ENCODE peak calls at places on chromosomes 11 and 22, in five cellular contexts. One of them, this sample, is unnamed.

GRCh38 chr11:14974723-14975587 is 2.8 kb upstream of the CALCA start:
- DNase-seq in right atrium auricular region: peak; percentile 65
- DNase-seq in neuronal stem cell: peak; percentile 61
- DNase-seq in tibial artery: no peak
- DNase-seq in psoas muscle: no peak
- DNase-seq in this sample: peak; percentile 26

GRCh38 chr22:49704345-49705215 is 123.1 kb downstream of the BRD1 start:
- DNase-seq in neuronal stem cell: no peak
- DNase-seq in right atrium auricular region: no peak
- DNase-seq in psoas muscle: no peak
- DNase-seq in tibial artery: no peak
- DNase-seq in this sample: no peak

GRCh38 chr11:43984519-43985385 is 42.3 kb downstream of the C11orf96 start:
- DNase-seq in right atrium auricular region: peak; percentile 71
- DNase-seq in neuronal stem cell: no peak
- DNase-seq in psoas muscle: no peak
- DNase-seq in tibial artery: no peak
- DNase-seq in this sample: no peak

GRCh38 chr11:17217395-17217794 is 9.6 kb upstream of the PIK3C2A start:
- DNase-seq in neuronal stem cell: no peak
- DNase-seq in psoas muscle: no peak
- DNase-seq in tibial artery: no peak
- DNase-seq in right atrium auricular region: no peak
- DNase-seq in this sample: no peak

GRCh38 chr11:61814958-61815789 is 1.6 kb downstream of the FADS1 start:
- DNase-seq in neuronal stem cell: peak; percentile 97
- DNase-seq in right atrium auricular region: peak; percentile 98
- DNase-seq in tibial artery: peak; percentile 95
- DNase-seq in psoas muscle: peak; percentile 97
- DNase-seq in this sample: peak; percentile 16

GRCh38 chr11:18706330-18707243 is 8.0 kb downstream of the TMEM86A start:
- DNase-seq in tibial artery: peak; percentile 71
- DNase-seq in psoas muscle: peak; percentile 77
- DNase-seq in right atrium auricular region: peak; percentile 73
- DNase-seq in neuronal stem cell: no peak
- DNase-seq in this sample: peak; percentile 66

GRCh38 chr22:37242395-37242918 is 1.6 kb downstream of the RAC2 start:
- DNase-seq in right atrium auricular region: peak; percentile 70
- DNase-seq in tibial artery: peak; percentile 54
- DNase-seq in neuronal stem cell: no peak
- DNase-seq in psoas muscle: peak; percentile 80
- DNase-seq in this sample: peak; percentile 90

GRCh38 chr11:92226331-92227232 is 2.0 kb downstream of the FAT3 start:
- DNase-seq in tibial artery: no peak
- DNase-seq in right atrium auricular region: no peak
- DNase-seq in neuronal stem cell: peak; percentile 70
- DNase-seq in psoas muscle: peak; percentile 56
- DNase-seq in this sample: no peak

GRCh38 chr11:72747456-72747855 is 4.8 kb downstream of the ARAP1 start:
- DNase-seq in psoas muscle: peak; percentile 30
- DNase-seq in neuronal stem cell: no peak
- DNase-seq in right atrium auricular region: no peak
- DNase-seq in tibial artery: no peak
- DNase-seq in this sample: no peak

GRCh38 chr11:68954970-68955958 is 25.5 kb downstream of the MRGPRD start:
- DNase-seq in neuronal stem cell: no peak
- DNase-seq in tibial artery: peak; percentile 46
- DNase-seq in psoas muscle: peak; percentile 64
- DNase-seq in right atrium auricular region: peak; percentile 70
- DNase-seq in this sample: no peak

GRCh38 chr11:100808904-100809491 is 121.9 kb downstream of the ARHGAP42 start:
- DNase-seq in right atrium auricular region: no peak
- DNase-seq in neuronal stem cell: no peak
- DNase-seq in psoas muscle: no peak
- DNase-seq in tibial artery: no peak
- DNase-seq in this sample: no peak

GRCh38 chr11:69664103-69664775 is 10.9 kb downstream of the LTO1 start:
- DNase-seq in psoas muscle: peak; percentile 28
- DNase-seq in neuronal stem cell: no peak
- DNase-seq in right atrium auricular region: no peak
- DNase-seq in tibial artery: peak; percentile 7
- DNase-seq in this sample: no peak

GRCh38 chr11:114293201-114293711 is 2.9 kb upstream of the NNMT start:
- DNase-seq in neuronal stem cell: no peak
- DNase-seq in right atrium auricular region: no peak
- DNase-seq in psoas muscle: no peak
- DNase-seq in tibial artery: no peak
- DNase-seq in this sample: no peak

GRCh38 chr22:49358041-49358440 is 469.6 kb downstream of the BRD1 start:
- DNase-seq in neuronal stem cell: no peak
- DNase-seq in tibial artery: no peak
- DNase-seq in psoas muscle: no peak
- DNase-seq in right atrium auricular region: no peak
- DNase-seq in this sample: no peak

GRCh38 chr11:75796091-75796435 is 18.9 kb upstream of the UVRAG start:
- DNase-seq in right atrium auricular region: no peak
- DNase-seq in neuronal stem cell: no peak
- DNase-seq in psoas muscle: no peak
- DNase-seq in tibial artery: no peak
- DNase-seq in this sample: no peak

GRCh38 chr11:8748317-8748716 is 65.7 kb downstream of the RPL27A start:
- DNase-seq in neuronal stem cell: no peak
- DNase-seq in tibial artery: no peak
- DNase-seq in psoas muscle: no peak
- DNase-seq in right atrium auricular region: no peak
- DNase-seq in this sample: no peak

GRCh38 chr11:65699306-65699705 is 12.7 kb upstream of the KAT5 start:
- DNase-seq in psoas muscle: no peak
- DNase-seq in tibial artery: no peak
- DNase-seq in neuronal stem cell: no peak
- DNase-seq in right atrium auricular region: no peak
- DNase-seq in this sample: no peak

GRCh38 chr11:17498058-17498457 is 21.4 kb upstream of the ABCC8 start:
- DNase-seq in right atrium auricular region: no peak
- DNase-seq in psoas muscle: no peak
- DNase-seq in neuronal stem cell: no peak
- DNase-seq in tibial artery: no peak
- DNase-seq in this sample: no peak

GRCh38 chr11:68908273-68908672 is 4.6 kb downstream of the IGHMBP2 start:
- DNase-seq in neuronal stem cell: no peak
- DNase-seq in psoas muscle: no peak
- DNase-seq in right atrium auricular region: no peak
- DNase-seq in tibial artery: no peak
- DNase-seq in this sample: no peak

GRCh38 chr11:17416492-17416891 is 28.0 kb upstream of the KCNJ11 start:
- DNase-seq in psoas muscle: no peak
- DNase-seq in tibial artery: no peak
- DNase-seq in right atrium auricular region: no peak
- DNase-seq in neuronal stem cell: no peak
- DNase-seq in this sample: no peak

GRCh38 chr11:68113986-68114385 is 7.2 kb downstream of the CHKA start:
- DNase-seq in tibial artery: no peak
- DNase-seq in neuronal stem cell: no peak
- DNase-seq in psoas muscle: no peak
- DNase-seq in right atrium auricular region: no peak
- DNase-seq in this sample: no peak

GRCh38 chr22:17191163-17191562 is 28.1 kb downstream of the ADA2 start:
- DNase-seq in psoas muscle: no peak
- DNase-seq in tibial artery: no peak
- DNase-seq in right atrium auricular region: no peak
- DNase-seq in neuronal stem cell: no peak
- DNase-seq in this sample: no peak

GRCh38 chr11:32400670-32401369 is 34.5 kb downstream of the WT1 start:
- DNase-seq in tibial artery: no peak
- DNase-seq in right atrium auricular region: no peak
- DNase-seq in neuronal stem cell: no peak
- DNase-seq in psoas muscle: no peak
- DNase-seq in this sample: no peak

GRCh38 chr22:18028817-18029527 is 4.6 kb upstream of the MICAL3 start:
- DNase-seq in right atrium auricular region: no peak
- DNase-seq in tibial artery: no peak
- DNase-seq in psoas muscle: peak; percentile 64
- DNase-seq in neuronal stem cell: no peak
- DNase-seq in this sample: no peak

GRCh38 chr11:11740081-11740702 is 101.6 kb upstream of the USP47 start:
- DNase-seq in right atrium auricular region: no peak
- DNase-seq in psoas muscle: no peak
- DNase-seq in tibial artery: no peak
- DNase-seq in neuronal stem cell: peak; percentile 24
- DNase-seq in this sample: no peak

GRCh38 chr11:70203749-70204465 is 811 bp downstream of the FADD start:
- DNase-seq in right atrium auricular region: peak; percentile 77
- DNase-seq in tibial artery: peak; percentile 62
- DNase-seq in psoas muscle: peak; percentile 70
- DNase-seq in neuronal stem cell: no peak
- DNase-seq in this sample: peak; percentile 86

DNA sequence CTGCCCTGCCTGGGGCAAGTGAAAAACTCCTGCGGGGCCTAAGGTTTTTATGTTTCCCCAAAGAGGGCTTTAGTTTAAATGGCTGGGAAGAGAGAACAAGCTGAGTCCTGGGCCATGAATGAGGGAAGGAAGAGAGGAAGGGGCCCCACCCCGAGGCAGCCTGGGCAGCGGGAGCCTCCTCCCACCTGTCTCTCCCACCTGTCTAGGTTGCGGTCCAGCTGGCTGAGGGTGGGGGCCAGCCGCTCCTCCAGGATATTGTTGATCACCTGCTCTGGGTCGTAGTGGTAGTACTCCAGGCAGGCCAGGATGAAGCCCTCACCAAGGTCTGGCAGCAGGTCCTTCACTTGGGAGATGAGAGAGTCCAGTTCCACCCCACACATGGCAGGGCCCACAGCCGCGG is 34.6 kb downstream of the UQCR10 start:
- DNase-seq in neuronal stem cell: no peak
- DNase-seq in psoas muscle: no peak
- DNase-seq in right atrium auricular region: no peak
- DNase-seq in tibial artery: no peak
- DNase-seq in this sample: no peak
- H3K36me3 ChIP-seq in neuronal stem cell: peaks cover 96% of the 10 kb centered on the region
- H3K36me3 ChIP-seq in psoas muscle: peaks cover 72% of the 10 kb centered on the region
- H3K36me3 ChIP-seq in right atrium auricular region: peaks cover 84% of the 10 kb centered on the region
- H3K36me3 ChIP-seq in tibial artery: peaks cover 99% of the 10 kb centered on the region
- H3K36me3 ChIP-seq in this sample: peaks cover 70% of the 10 kb centered on the region

GRCh38 chr11:47593492-47593933 is 698 bp downstream of the C1QTNF4 start:
- DNase-seq in neuronal stem cell: no peak
- DNase-seq in tibial artery: no peak
- DNase-seq in psoas muscle: no peak
- DNase-seq in right atrium auricular region: no peak
- DNase-seq in this sample: no peak
- H3K4me3 ChIP-seq in neuronal stem cell: peak overlapping the region; percentile 81
- H3K4me3 ChIP-seq in tibial artery: no peak overlapping the region
- H3K4me3 ChIP-seq in psoas muscle: peak overlapping the region; percentile 24
- H3K4me3 ChIP-seq in right atrium auricular region: no peak overlapping the region
- H3K4me3 ChIP-seq in this sample: no peak overlapping the region

GRCh38 chr22:42939451-42939881 is 75.5 kb downstream of the PACSIN2 start:
- DNase-seq in neuronal stem cell: no peak
- DNase-seq in tibial artery: no peak
- DNase-seq in psoas muscle: no peak
- DNase-seq in right atrium auricular region: no peak
- DNase-seq in this sample: no peak
- H3K4me1 ChIP-seq in neuronal stem cell: peaks cover 21% of the 10 kb centered on the region
- H3K4me1 ChIP-seq in tibial artery: peaks cover 98% of the 10 kb centered on the region
- H3K4me1 ChIP-seq in psoas muscle: peaks cover 62% of the 10 kb centered on the region
- H3K4me1 ChIP-seq in right atrium auricular region: peaks cover 91% of the 10 kb centered on the region
- H3K4me1 ChIP-seq in this sample: peaks cover 8% of the 10 kb centered on the region

GRCh38 chr11:130131957-130132850 is 27.4 kb upstream of the ST14 start:
- DNase-seq in psoas muscle: no peak
- DNase-seq in right atrium auricular region: peak; percentile 73
- DNase-seq in neuronal stem cell: peak; percentile 48
- DNase-seq in tibial artery: no peak
- DNase-seq in this sample: peak; percentile 33
- H3K36me3 ChIP-seq in psoas muscle: peaks cover 88% of the 10 kb centered on the region
- H3K36me3 ChIP-seq in right atrium auricular region: peaks cover 57% of the 10 kb centered on the region
- H3K36me3 ChIP-seq in neuronal stem cell: peaks cover 99% of the 10 kb centered on the region
- H3K36me3 ChIP-seq in tibial artery: peaks cover 92% of the 10 kb centered on the region
- H3K36me3 ChIP-seq in this sample: no peaks in the 10 kb centered on the region